ENCODE peak calls at places on chromosomes 11 and 22, in five cellular contexts. One of them, this sample, is unnamed.

GRCh38 chr11:22711880-22712279 is 45.5 kb downstream of the GAS2 start:
- DNase-seq in HepG2: no peak
- DNase-seq in SK-N-SH: no peak
- DNase-seq in GM12878: no peak
- DNase-seq in H1: no peak
- DNase-seq in this sample: no peak

GRCh38 chr22:24592144-24592845 is 578 bp downstream of the LRRC75B start:
- DNase-seq in HepG2: no peak
- DNase-seq in SK-N-SH: no peak
- DNase-seq in GM12878: no peak
- DNase-seq in H1: no peak
- DNase-seq in this sample: no peak

GRCh38 chr22:48842976-48843375 is 984.7 kb downstream of the BRD1 start:
- DNase-seq in HepG2: no peak
- DNase-seq in SK-N-SH: no peak
- DNase-seq in GM12878: no peak
- DNase-seq in H1: no peak
- DNase-seq in this sample: no peak

GRCh38 chr11:111942826-111943225 is 5.7 kb downstream of the DIXDC1 start:
- DNase-seq in HepG2: no peak
- DNase-seq in SK-N-SH: no peak
- DNase-seq in GM12878: no peak
- DNase-seq in H1: no peak
- DNase-seq in this sample: no peak

GRCh38 chr11:93734427-93735222 is 6.7 kb downstream of the TAF1D start:
- DNase-seq in HepG2: no peak
- DNase-seq in SK-N-SH: no peak
- DNase-seq in GM12878: no peak
- DNase-seq in H1: no peak
- DNase-seq in this sample: no peak

GRCh38 chr11:101912823-101913284 is 2.0 kb upstream of the CEP126 start:
- DNase-seq in HepG2: peak
- DNase-seq in SK-N-SH: no peak
- DNase-seq in GM12878: no peak
- DNase-seq in H1: no peak
- DNase-seq in this sample: no peak

GRCh38 chr22:38226853-38227649 is 25.3 kb downstream of the MAFF start:
- DNase-seq in HepG2: no peak
- DNase-seq in SK-N-SH: no peak
- DNase-seq in GM12878: no peak
- DNase-seq in H1: no peak
- DNase-seq in this sample: no peak

GRCh38 chr11:110837535-110838127 is 125.4 kb upstream of the ARHGAP20 start:
- DNase-seq in HepG2: no peak
- DNase-seq in SK-N-SH: no peak
- DNase-seq in GM12878: no peak
- DNase-seq in H1: no peak
- DNase-seq in this sample: no peak

GRCh38 chr11:65132988-65133700 is 1.2 kb downstream of the SYVN1 start:
- DNase-seq in HepG2: peak
- DNase-seq in SK-N-SH: peak
- DNase-seq in GM12878: no peak
- DNase-seq in H1: no peak
- DNase-seq in this sample: peak

GRCh38 chr11:109998921-109999320 is 94.3 kb upstream of the ZC3H12C start:
- DNase-seq in HepG2: no peak
- DNase-seq in SK-N-SH: no peak
- DNase-seq in GM12878: no peak
- DNase-seq in H1: no peak
- DNase-seq in this sample: no peak

GRCh38 chr11:120471131-120471530 is 40.4 kb upstream of the GRIK4 start:
- DNase-seq in HepG2: no peak
- DNase-seq in SK-N-SH: no peak
- DNase-seq in GM12878: no peak
- DNase-seq in H1: no peak
- DNase-seq in this sample: no peak

GRCh38 chr11:83641511-83641910 is 355.3 kb upstream of the CCDC90B start:
- DNase-seq in HepG2: no peak
- DNase-seq in SK-N-SH: no peak
- DNase-seq in GM12878: no peak
- DNase-seq in H1: no peak
- DNase-seq in this sample: no peak

GRCh38 chr11:8732276-8732675 is 49.7 kb downstream of the RPL27A start:
- DNase-seq in HepG2: no peak
- DNase-seq in SK-N-SH: no peak
- DNase-seq in GM12878: peak
- DNase-seq in H1: no peak
- DNase-seq in this sample: no peak

GRCh38 chr22:42799061-42799460 is 58.0 kb downstream of the ARFGAP3 start:
- DNase-seq in HepG2: no peak
- DNase-seq in SK-N-SH: no peak
- DNase-seq in GM12878: no peak
- DNase-seq in H1: no peak
- DNase-seq in this sample: no peak

GRCh38 chr11:17267576-17267975 is 9.0 kb upstream of the NUCB2 start:
- DNase-seq in HepG2: no peak
- DNase-seq in SK-N-SH: no peak
- DNase-seq in GM12878: no peak
- DNase-seq in H1: no peak
- DNase-seq in this sample: no peak

GRCh38 chr22:19892249-19892879 is 37.7 kb upstream of the GNB1L start:
- DNase-seq in HepG2: peak
- DNase-seq in SK-N-SH: peak
- DNase-seq in GM12878: no peak
- DNase-seq in H1: no peak
- DNase-seq in this sample: peak
- TF ChIP-seq TAF1 in HepG2: no peak
- TF ChIP-seq TAF1 in SK-N-SH: no peak
- TF ChIP-seq TAF1 in GM12878: no peak
- TF ChIP-seq TAF1 in H1: no peak
- TF ChIP-seq TAF1 in this sample: no peak

GRCh38 chr11:122198291-122198983 is 82.4 kb upstream of the BLID start:
- DNase-seq in HepG2: no peak
- DNase-seq in SK-N-SH: no peak
- DNase-seq in GM12878: no peak
- DNase-seq in H1: no peak
- DNase-seq in this sample: no peak
- TF ChIP-seq SIN3A in HepG2: no peak
- TF ChIP-seq SIN3A in SK-N-SH: no peak
- TF ChIP-seq SIN3A in GM12878: no peak
- TF ChIP-seq SIN3A in H1: no peak
- TF ChIP-seq SIN3A in this sample: no peak

DNA sequence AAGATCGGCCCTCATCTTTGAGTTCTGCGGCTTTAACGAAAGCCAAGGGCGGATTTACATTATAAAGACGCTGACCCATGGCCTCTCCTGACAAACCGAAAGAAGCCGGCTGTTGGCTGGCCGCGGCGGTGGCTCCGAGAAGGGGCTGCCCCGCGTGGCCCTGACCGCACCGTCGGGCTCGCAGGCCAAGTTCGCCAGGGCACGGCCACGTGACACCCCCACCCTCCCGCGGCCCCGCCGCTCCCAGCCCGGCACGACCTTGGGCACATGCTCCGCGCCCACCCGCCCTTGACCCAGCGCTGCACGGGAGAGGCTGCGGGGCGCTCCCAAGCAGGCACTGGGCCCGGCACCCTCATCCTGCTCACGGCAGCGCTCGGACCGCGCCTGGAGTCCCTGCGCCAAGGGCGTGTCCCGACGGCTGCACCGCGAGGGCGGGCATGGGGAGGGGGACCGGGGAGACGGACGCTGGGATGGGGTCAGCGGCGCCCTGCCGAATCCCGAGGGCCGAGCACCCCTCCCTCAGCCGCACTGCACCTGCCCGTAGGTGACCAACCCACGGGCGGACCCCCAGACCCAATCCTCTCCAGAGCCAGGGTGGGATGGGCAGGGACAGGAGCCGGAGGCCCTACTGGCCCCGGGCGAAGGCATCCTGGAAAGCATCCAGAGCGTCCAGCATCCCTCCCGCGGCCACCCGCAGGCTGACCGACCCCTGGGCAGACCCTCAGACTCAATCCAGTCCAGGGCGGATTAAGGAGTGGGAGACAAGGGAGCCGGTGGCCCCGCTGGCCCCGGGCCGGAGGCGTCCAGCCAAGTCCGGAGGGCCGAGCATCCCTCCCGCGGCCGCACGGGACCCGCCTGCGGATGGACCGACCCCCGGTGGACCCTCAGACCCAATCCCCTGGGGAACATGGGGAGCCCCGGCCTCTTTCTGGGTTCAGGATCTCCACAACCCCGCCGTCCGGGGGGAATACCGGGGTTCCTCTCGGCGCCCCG is 759 bp downstream of the CPT1A start:
- DNase-seq in HepG2: no peak
- DNase-seq in SK-N-SH: peak
- DNase-seq in GM12878: no peak
- DNase-seq in H1: no peak
- DNase-seq in this sample: peak
- H2AFZ ChIP-seq in HepG2: no peak
- H2AFZ ChIP-seq in SK-N-SH: peak
- H2AFZ ChIP-seq in GM12878: peak
- H2AFZ ChIP-seq in H1: no peak
- H2AFZ ChIP-seq in this sample: peak

GRCh38 chr11:60918941-60919275 is 5.0 kb downstream of the TMEM109 start:
- DNase-seq in HepG2: no peak
- DNase-seq in SK-N-SH: no peak
- DNase-seq in GM12878: no peak
- DNase-seq in H1: no peak
- DNase-seq in this sample: no peak
- TF ChIP-seq TAF1 in HepG2: no peak
- TF ChIP-seq TAF1 in SK-N-SH: no peak
- TF ChIP-seq TAF1 in GM12878: no peak
- TF ChIP-seq TAF1 in H1: no peak
- TF ChIP-seq TAF1 in this sample: no peak

GRCh38 chr22:18060646-18061620 is 16.9 kb upstream of the PEX26 start:
- DNase-seq in HepG2: peak
- DNase-seq in SK-N-SH: no peak
- DNase-seq in GM12878: no peak
- DNase-seq in H1: no peak
- DNase-seq in this sample: no peak
- TF ChIP-seq SIN3A in HepG2: no peak
- TF ChIP-seq SIN3A in SK-N-SH: no peak
- TF ChIP-seq SIN3A in GM12878: no peak
- TF ChIP-seq SIN3A in H1: no peak
- TF ChIP-seq SIN3A in this sample: no peak

DNA sequence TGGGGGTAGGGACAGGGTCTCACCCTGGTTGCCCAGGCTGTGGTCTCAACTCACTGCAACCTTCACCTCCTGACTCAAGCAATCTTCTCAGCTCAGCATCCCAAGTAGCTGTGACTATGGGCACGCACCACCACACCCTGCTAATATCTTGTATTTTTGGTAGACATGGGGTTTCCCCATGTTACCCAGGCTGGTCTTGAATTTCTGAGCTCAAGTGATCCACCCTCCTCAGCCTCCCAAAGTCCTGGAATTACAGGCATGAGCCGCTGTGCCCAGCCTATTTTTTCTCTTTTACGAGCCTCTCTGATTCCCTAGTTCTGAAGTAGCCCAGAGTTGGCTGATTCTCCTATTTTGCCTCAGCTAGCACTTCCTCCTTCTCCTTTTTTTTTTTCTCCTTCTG is 83.6 kb downstream of the ZNF280B start:
- DNase-seq in HepG2: no peak
- DNase-seq in SK-N-SH: no peak
- DNase-seq in GM12878: no peak
- DNase-seq in H1: no peak
- DNase-seq in this sample: no peak
- H2AFZ ChIP-seq in HepG2: no peak
- H2AFZ ChIP-seq in SK-N-SH: no peak
- H2AFZ ChIP-seq in GM12878: no peak
- H2AFZ ChIP-seq in H1: no peak
- H2AFZ ChIP-seq in this sample: no peak

GRCh38 chr11:85810871-85811611 is at the start of gene SYTL2:
- DNase-seq in HepG2: peak
- DNase-seq in SK-N-SH: peak
- DNase-seq in GM12878: no peak
- DNase-seq in H1: no peak
- DNase-seq in this sample: peak

GRCh38 chr11:85810521-85810870 is 445 bp downstream of the SYTL2 start:
- DNase-seq in HepG2: no peak
- DNase-seq in SK-N-SH: no peak
- DNase-seq in GM12878: no peak
- DNase-seq in H1: no peak
- DNase-seq in this sample: no peak

GRCh38 chr11:85811624-85812023 is 683 bp upstream of the SYTL2 start:
- DNase-seq in HepG2: no peak
- DNase-seq in SK-N-SH: no peak
- DNase-seq in GM12878: no peak
- DNase-seq in H1: no peak
- DNase-seq in this sample: no peak

GRCh38 chr11:85815186-85815911 is 4.4 kb upstream of the SYTL2 start:
- DNase-seq in HepG2: no peak
- DNase-seq in SK-N-SH: no peak
- DNase-seq in GM12878: no peak
- DNase-seq in H1: no peak
- DNase-seq in this sample: no peak

DNA sequence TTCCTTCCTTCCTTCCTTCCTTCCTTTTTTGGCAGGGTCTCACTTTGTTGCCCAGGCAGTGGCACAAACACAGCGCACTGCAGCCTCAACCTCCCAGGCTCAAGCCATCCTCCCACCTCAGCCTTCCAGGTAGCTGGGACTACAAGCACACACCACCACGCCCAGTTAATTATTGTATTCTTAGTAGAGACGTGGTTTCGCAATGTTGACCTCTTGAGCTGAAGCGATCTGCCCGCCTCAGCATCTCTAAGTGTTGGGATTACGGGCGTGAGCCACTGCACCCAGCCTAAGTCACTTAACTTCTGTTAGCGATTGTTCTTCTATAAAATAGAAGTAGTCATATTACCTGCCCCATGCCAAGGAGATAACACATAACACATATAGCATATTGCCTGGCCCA is 2.8 kb upstream of the SYTL2 start:
- DNase-seq in HepG2: peak
- DNase-seq in SK-N-SH: no peak
- DNase-seq in GM12878: no peak
- DNase-seq in H1: no peak
- DNase-seq in this sample: no peak
- TF ChIP-seq TAF1 in HepG2: no peak
- TF ChIP-seq TAF1 in SK-N-SH: no peak
- TF ChIP-seq TAF1 in GM12878: no peak
- TF ChIP-seq TAF1 in H1: no peak
- TF ChIP-seq TAF1 in this sample: no peak

GRCh38 chr11:107741044-107741823 is 29.4 kb upstream of the SLN start:
- DNase-seq in HepG2: peak
- DNase-seq in SK-N-SH: peak
- DNase-seq in GM12878: peak
- DNase-seq in H1: no peak
- DNase-seq in this sample: peak
- TF ChIP-seq SIN3A in HepG2: no peak
- TF ChIP-seq SIN3A in SK-N-SH: no peak
- TF ChIP-seq SIN3A in GM12878: no peak
- TF ChIP-seq SIN3A in H1: no peak
- TF ChIP-seq SIN3A in this sample: no peak